ENCODE peak calls at places on chromosomes 1 and 21, in five cellular contexts. O is astrocyte of the cerebellum, M is fibroblast of lung, A is body of pancreas, G is tibial artery. W is an unnamed sample.

GRCh38 chr1:160163612-160164011 is 12.2 kb downstream of the ATP1A4 start:
- DNase-seq in O (no peak), M (no peak), A (no peak), G (no peak), W (no peak)

GRCh38 chr21:46096997-46097825 is 701 bp upstream of the COL6A2 start:
- DNase-seq in O (no peak), M (peak; percentile 40), A (no peak), G (peak; percentile 75), W (no peak)

GRCh38 chr1:161069201-161069685 is 448 bp downstream of the ARHGAP30 start:
- DNase-seq in O (no peak), M (no peak), A (no peak), G (no peak), W (no peak)

GRCh38 chr1:68490046-68490651 is 6.7 kb downstream of the DEPDC1 start:
- DNase-seq in O (no peak), M (no peak), A (no peak), G (no peak), W (no peak)

GRCh38 chr1:227317541-227318002 is 720 bp downstream of the CDC42BPA start:
- DNase-seq in O (peak; percentile 34), M (peak; percentile 73), A (peak; percentile 38), G (peak; percentile 71), W (peak; percentile 16)

GRCh38 chr1:2800664-2801045 is 838 bp downstream of the TTC34 start:
- DNase-seq in O (no peak), M (no peak), A (no peak), G (peak; percentile 64), W (no peak)

GRCh38 chr1:200610846-200611245 is 9.7 kb downstream of the KIF14 start:
- DNase-seq in O (no peak), M (peak; percentile 45), A (no peak), G (no peak), W (peak; percentile 45)

GRCh38 chr1:15347182-15347581 is 62.5 kb upstream of the EFHD2 start:
- DNase-seq in O (no peak), M (no peak), A (no peak), G (no peak), W (no peak)

GRCh38 chr1:89987170-89987819 is 7.6 kb upstream of the ZNF326 start:
- DNase-seq in O (peak; percentile 78), M (peak; percentile 85), A (peak; percentile 77), G (no peak), W (no peak)

GRCh38 chr21:38913120-38913975 is 107.6 kb downstream of the ETS2 start:
- DNase-seq in O (peak; percentile 8), M (peak; percentile 59), A (peak; percentile 91), G (peak; percentile 84), W (no peak)

GRCh38 chr1:153395136-153395685 is 4.3 kb upstream of the S100A8 start:
- DNase-seq in O (no peak), M (no peak), A (no peak), G (peak; percentile 50), W (no peak)

GRCh38 chr1:83802023-83802422 is 196.9 kb downstream of the TTLL7 start:
- DNase-seq in O (no peak), M (no peak), A (no peak), G (no peak), W (no peak)

GRCh38 chr1:31934251-31934650 is 3.9 kb downstream of the PTP4A2 start:
- DNase-seq in O (no peak), M (no peak), A (no peak), G (no peak), W (no peak)

GRCh38 chr1:31871703-31872102 is 55.9 kb upstream of the SPOCD1 start:
- DNase-seq in O (peak; percentile 1), M (no peak), A (no peak), G (no peak), W (no peak)

GRCh38 chr1:88813474-88813873 is 77.9 kb downstream of the GTF2B start:
- DNase-seq in O (no peak), M (no peak), A (no peak), G (no peak), W (no peak)

GRCh38 chr1:102628008-102628736 is 480.1 kb downstream of the COL11A1 start:
- DNase-seq in O (no peak), M (no peak), A (no peak), G (no peak), W (no peak)

GRCh38 chr1:207202480-207202879 is 98.4 kb downstream of the C4BPA start:
- DNase-seq in O (no peak), M (no peak), A (no peak), G (no peak), W (no peak)

GRCh38 chr1:11649624-11650330 is 4.5 kb downstream of the FBXO2 start:
- DNase-seq in O (no peak), M (no peak), A (peak; percentile 28), G (no peak), W (no peak)

GRCh38 chr1:11648732-11649158 is 5.5 kb downstream of the FBXO2 start:
- DNase-seq in O (no peak), M (no peak), A (peak; percentile 56), G (no peak), W (no peak)

GRCh38 chr1:11649237-11649623 is 5.0 kb downstream of the FBXO2 start:
- DNase-seq in O (no peak), M (no peak), A (peak; percentile 36), G (no peak), W (no peak)

GRCh38 chr1:11651017-11651416 is 3.2 kb downstream of the FBXO2 start:
- DNase-seq in O (no peak), M (no peak), A (no peak), G (no peak), W (no peak)

GRCh38 chr1:11650331-11650991 is 3.8 kb downstream of the FBXO2 start:
- DNase-seq in O (no peak), M (peak; percentile 68), A (peak; percentile 92), G (peak; percentile 79), W (peak; percentile 15)
- TF ChIP-seq CTCF in O (peak; percentile 10), M (peak; percentile 54), A (peak; percentile 89), G (peak; percentile 70), W (peak; percentile 57)

GRCh38 chr1:237812061-237812460 is 78.7 kb downstream of the ZP4 start:
- DNase-seq in O (no peak), M (no peak), A (no peak), G (no peak), W (no peak)

GRCh38 chr1:237811633-237812032 is 79.1 kb downstream of the ZP4 start:
- DNase-seq in O (no peak), M (no peak), A (no peak), G (no peak), W (no peak)

GRCh38 chr1:237817277-237817676 is 73.4 kb downstream of the ZP4 start:
- DNase-seq in O (no peak), M (no peak), A (no peak), G (no peak), W (no peak)

DNA sequence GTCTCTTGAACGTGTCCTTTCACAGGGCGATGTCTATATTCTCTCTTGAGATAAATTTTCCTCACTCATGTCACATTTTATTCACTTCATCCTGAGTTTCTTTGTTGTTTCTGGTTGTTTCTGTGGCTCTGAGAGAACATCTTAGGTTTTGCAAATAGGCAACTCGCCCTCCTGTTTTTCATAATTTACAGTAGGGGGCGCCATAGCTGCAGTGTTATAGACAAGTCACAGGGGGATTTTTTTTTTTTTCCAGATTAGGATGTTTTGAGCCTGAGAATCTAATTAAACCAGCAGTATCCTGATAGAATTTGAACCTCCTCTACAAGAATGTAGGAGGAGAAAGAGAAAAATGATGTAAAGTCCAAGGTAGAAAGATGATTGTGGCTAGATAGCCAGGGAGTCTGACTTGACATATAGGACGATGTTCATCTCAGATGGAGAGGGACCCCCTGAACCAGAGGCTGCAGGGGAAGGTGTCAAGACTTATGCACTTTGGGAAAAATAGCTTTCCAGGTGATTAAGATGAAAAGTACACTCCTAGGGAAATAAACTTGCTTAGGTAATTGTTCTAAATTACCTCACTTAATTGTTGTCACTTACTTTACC is 76.3 kb downstream of the ZP4 start:
- DNase-seq in O (peak; percentile 1), M (peak; percentile 31), A (no peak), G (no peak), W (no peak)
- TF ChIP-seq CTCF in O (peak; percentile 51), M (peak; percentile 49), A (peak; percentile 20), G (peak; percentile 33), W (no peak)

GRCh38 chr21:42164064-42164789 is 54.7 kb upstream of the ABCG1 start:
- DNase-seq in O (no peak), M (peak; percentile 31), A (peak; percentile 74), G (no peak), W (no peak)
- TF ChIP-seq CTCF in O (no peak), M (peak; percentile 43), A (peak; percentile 44), G (peak; percentile 32), W (peak; percentile 3)

GRCh38 chr1:24155011-24155782 is 12.3 kb upstream of the IL22RA1 start:
- DNase-seq in O (no peak), M (no peak), A (peak; percentile 86), G (no peak), W (no peak)
- TF ChIP-seq CTCF in O (peak; percentile 36), M (peak; percentile 13), A (no peak), G (no peak), W (no peak)

DNA sequence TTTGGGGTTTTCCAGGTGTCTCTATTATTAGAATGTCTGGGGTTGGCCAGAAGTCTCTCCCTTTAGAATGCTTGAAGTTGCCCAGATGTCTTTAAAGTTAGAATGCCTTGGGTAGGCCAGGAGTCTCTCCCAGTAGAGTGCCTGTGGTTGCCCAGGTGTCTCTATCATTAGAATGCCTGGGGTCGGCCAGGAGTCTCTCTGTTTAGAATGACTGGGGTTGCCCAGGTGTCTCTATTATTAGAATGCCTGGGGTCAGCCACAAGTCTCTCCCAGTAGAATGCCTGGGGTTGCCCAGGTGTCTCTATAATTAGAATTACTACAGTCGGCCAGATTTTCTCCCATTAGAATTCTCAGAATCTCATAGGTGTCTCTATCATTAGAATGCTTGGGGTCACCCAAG is 55.2 kb downstream of the RNF187 start:
- DNase-seq in O (no peak), M (no peak), A (no peak), G (no peak), W (no peak)
- TF ChIP-seq CTCF in O (no peak), M (no peak), A (no peak), G (no peak), W (no peak)

GRCh38 chr1:27302612-27303011 is 19.4 kb upstream of the TMEM222 start:
- DNase-seq in O (no peak), M (no peak), A (no peak), G (no peak), W (no peak)

GRCh38 chr1:27299385-27300252 is 22.3 kb upstream of the TMEM222 start:
- DNase-seq in O (peak; percentile 97), M (peak; percentile 96), A (peak; percentile 54), G (peak; percentile 65), W (peak; percentile 91)

GRCh38 chr1:27301582-27302199 is 20.3 kb upstream of the TMEM222 start:
- DNase-seq in O (no peak), M (no peak), A (no peak), G (peak; percentile 35), W (no peak)

GRCh38 chr1:27300341-27301051 is 21.5 kb upstream of the TMEM222 start:
- DNase-seq in O (peak; percentile 92), M (peak; percentile 94), A (peak; percentile 85), G (peak; percentile 87), W (peak; percentile 74)

DNA sequence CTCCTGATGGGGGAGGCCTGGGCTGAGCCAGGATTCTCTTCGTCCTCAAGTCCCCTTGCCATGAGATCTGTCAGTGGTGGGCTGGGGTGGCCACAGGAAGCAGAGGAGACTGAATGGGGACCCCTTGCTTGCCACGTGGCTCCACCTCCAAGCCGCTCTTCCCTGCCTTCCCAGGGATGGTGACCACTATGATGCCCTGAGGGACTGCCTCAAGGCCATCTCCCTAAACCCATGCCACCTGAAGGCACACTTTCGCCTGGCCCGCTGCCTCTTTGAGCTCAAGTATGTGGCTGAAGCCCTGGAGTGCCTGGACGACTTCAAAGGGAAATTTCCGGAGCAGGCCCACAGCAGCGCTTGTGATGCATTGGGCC is 20.9 kb upstream of the TMEM222 start:
- DNase-seq in O (no peak), M (no peak), A (no peak), G (no peak), W (no peak)
- TF ChIP-seq CTCF in O (no peak), M (no peak), A (no peak), G (no peak), W (no peak)

W was measured in AG09319.